ENCODE peak calls at places on chromosome 14, in nine cellular contexts. C, Z, K, F, I, N, T, O and M are unnamed samples.

GRCh38 chr14:77026166-77026929 is 2.2 kb downstream of the IRF2BPL start:
- DNase-seq in I (peak), O (peak), Z (no peak), N (peak), C (peak), F (no peak), T (peak), K (no peak), M (no peak)

GRCh38 chr14:52315355-52315718 is 1.2 kb downstream of the PTGER2 start:
- DNase-seq in O (no peak), I (peak), C (no peak), F (no peak), Z (no peak), T (no peak), N (no peak), K (no peak), M (no peak)

GRCh38 chr14:89912667-89913211 is 41.8 kb downstream of the EFCAB11 start:
- DNase-seq in O (no peak), T (no peak), N (no peak), K (no peak), F (no peak), Z (no peak), C (no peak), I (no peak), M (peak)

GRCh38 chr14:101361451-101362433 is 199.6 kb upstream of the DIO3 start:
- DNase-seq in O (no peak), C (no peak), N (no peak), T (peak), F (no peak), Z (no peak), K (peak), I (no peak), M (no peak)

GRCh38 chr14:37985826-37986470 is 221.8 kb upstream of the SSTR1 start:
- DNase-seq in O (no peak), T (no peak), Z (no peak), F (peak), N (no peak), I (peak), C (no peak), K (no peak), M (peak)

GRCh38 chr14:78752789-78753188 is 582.6 kb downstream of the NRXN3 start:
- DNase-seq in Z (no peak), T (no peak), K (no peak), N (no peak), F (no peak), O (no peak), I (no peak), C (no peak), M (peak)

GRCh38 chr14:94341654-94342333 is 18.7 kb upstream of the SERPINA6 start:
- DNase-seq in C (no peak), T (no peak), F (no peak), N (no peak), Z (no peak), K (no peak), I (no peak), O (no peak), M (no peak)

GRCh38 chr14:96978525-96979272 is 181.5 kb downstream of the VRK1 start:
- DNase-seq in C (no peak), O (no peak), F (no peak), T (no peak), K (no peak), I (no peak), Z (no peak), N (no peak), M (no peak)

GRCh38 chr14:92607702-92608429 is 94.3 kb downstream of the RIN3 start:
- DNase-seq in N (no peak), F (no peak), Z (no peak), C (no peak), K (no peak), I (no peak), T (no peak), O (no peak), M (no peak)

GRCh38 chr14:73851567-73852382 is at the start of gene PTGR2:
- DNase-seq in F (peak), Z (peak), I (peak), N (peak), O (peak), T (peak), K (peak), C (peak), M (peak)

GRCh38 chr14:88535149-88535548 is 19.7 kb downstream of the PTPN21 start:
- DNase-seq in C (no peak), Z (no peak), T (no peak), F (no peak), K (no peak), O (no peak), I (no peak), N (no peak), M (peak)

GRCh38 chr14:91946313-91947195 is 940 bp downstream of the FBLN5 start:
- DNase-seq in C (no peak), K (no peak), I (no peak), F (no peak), Z (no peak), T (no peak), N (no peak), O (peak), M (no peak)

GRCh38 chr14:22532345-22533056 is 56.5 kb downstream of the DAD1 start:
- DNase-seq in Z (no peak), T (no peak), F (no peak), O (no peak), K (no peak), I (no peak), N (no peak), C (no peak), M (no peak)
- TF ChIP-seq POLR2A in Z (peak), T (no peak), F (no peak), O (no peak), K (no peak), I (no peak), N (no peak), C (no peak), M (no peak)

GRCh38 chr14:100359881-100360280 is 36.7 kb downstream of the SLC25A47 start:
- DNase-seq in K (no peak), O (no peak), I (no peak), F (no peak), T (no peak), N (no peak), Z (no peak), C (no peak), M (no peak)
- TF ChIP-seq POLR2AphosphoS5 in K (no peak), O (no peak), I (no peak), F (no peak), T (no peak), N (no peak), Z (no peak), C (no peak), M (no peak)

GRCh38 chr14:22836301-22837058 is at the start of gene MMP14:
- DNase-seq in C (peak), I (peak), F (no peak), O (peak), K (peak), Z (no peak), N (peak), T (peak), M (peak)
- TF ChIP-seq POLR2A in C (no peak), I (no peak), F (no peak), O (peak), K (peak), Z (no peak), N (no peak), T (peak), M (peak)

GRCh38 chr14:104752338-104752734 is 611 bp upstream of the SIVA1 start:
- DNase-seq in K (no peak), T (no peak), F (no peak), C (no peak), Z (no peak), I (no peak), O (no peak), N (no peak), M (no peak)
- TF ChIP-seq POLR2AphosphoS5 in K (no peak), T (no peak), F (peak), C (no peak), Z (peak), I (no peak), O (no peak), N (no peak), M (no peak)

DNA sequence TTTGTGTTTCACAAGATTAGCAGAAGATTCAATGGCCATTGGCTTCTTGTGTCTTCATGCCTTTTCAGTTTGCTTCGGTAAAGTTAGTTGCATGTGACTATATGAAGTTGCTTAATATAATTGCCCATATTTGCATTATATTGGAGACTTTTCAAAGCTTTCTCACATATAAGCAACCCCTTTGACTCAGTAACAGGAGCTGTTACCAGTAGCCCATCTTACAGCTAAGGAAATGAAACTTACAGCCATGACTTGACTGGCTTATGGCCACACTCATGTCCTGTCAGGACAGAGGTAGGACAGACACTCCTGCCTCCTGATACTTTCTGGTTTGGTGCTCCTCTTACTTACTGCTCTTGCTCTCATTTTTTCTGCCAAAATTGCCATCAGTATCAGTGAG is 1082.1 kb downstream of the BCL11B start:
- DNase-seq in I (no peak), K (no peak), Z (no peak), T (no peak), C (no peak), N (no peak), F (no peak), O (no peak), M (no peak)
- TF ChIP-seq POLR2A in I (no peak), K (no peak), Z (no peak), T (no peak), C (no peak), N (no peak), F (no peak), O (no peak), M (no peak)

DNA sequence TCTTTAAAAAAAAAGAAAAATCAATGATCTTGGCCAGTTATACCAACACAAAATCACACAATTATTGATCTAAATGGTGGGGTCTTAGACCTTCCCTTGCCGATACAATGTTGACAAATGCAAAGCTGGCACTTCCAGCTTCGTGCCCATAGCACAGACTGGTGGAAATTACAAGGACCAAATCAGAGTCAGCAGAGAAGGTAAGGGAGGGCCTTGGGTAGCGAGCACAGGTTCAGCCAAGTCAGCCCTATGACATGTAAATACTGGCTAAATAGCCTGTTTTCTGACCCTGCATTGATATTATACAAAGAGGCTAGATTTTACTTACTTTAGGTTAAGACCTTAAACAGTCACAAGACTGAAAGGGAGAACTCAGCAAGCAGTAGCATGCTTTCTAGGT is 30.3 kb upstream of the WDR89 start:
- DNase-seq in K (no peak), T (no peak), F (no peak), I (no peak), C (no peak), N (no peak), Z (no peak), O (no peak), M (no peak)
- TF ChIP-seq POLR2AphosphoS5 in K (no peak), T (no peak), F (no peak), I (no peak), C (no peak), N (no peak), Z (no peak), O (no peak), M (no peak)

DNA sequence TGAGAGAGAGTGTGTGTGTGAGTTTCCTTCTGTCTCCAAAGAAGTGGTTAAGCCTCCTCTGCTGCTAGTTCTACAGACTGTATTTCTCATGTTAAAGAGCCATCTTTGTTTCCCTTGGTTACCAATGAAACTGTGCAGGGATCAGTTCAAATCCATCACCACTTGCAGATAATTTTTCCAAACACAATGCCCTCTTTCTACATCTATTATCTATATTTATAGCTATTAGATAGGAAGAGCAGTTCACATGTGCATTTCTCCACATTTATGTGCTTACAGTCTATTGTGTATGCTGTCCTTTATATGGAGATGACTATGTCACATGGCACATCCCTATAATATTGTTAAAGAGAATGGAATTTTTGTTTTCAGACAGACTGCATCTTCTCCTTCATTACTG is 2.2 kb upstream of the DAAM1 start:
- DNase-seq in F (no peak), O (no peak), I (no peak), K (no peak), N (no peak), T (no peak), Z (no peak), C (no peak), M (no peak)
- TF ChIP-seq POLR2A in F (no peak), O (no peak), I (no peak), K (no peak), N (no peak), T (no peak), Z (no peak), C (no peak), M (no peak)

DNA sequence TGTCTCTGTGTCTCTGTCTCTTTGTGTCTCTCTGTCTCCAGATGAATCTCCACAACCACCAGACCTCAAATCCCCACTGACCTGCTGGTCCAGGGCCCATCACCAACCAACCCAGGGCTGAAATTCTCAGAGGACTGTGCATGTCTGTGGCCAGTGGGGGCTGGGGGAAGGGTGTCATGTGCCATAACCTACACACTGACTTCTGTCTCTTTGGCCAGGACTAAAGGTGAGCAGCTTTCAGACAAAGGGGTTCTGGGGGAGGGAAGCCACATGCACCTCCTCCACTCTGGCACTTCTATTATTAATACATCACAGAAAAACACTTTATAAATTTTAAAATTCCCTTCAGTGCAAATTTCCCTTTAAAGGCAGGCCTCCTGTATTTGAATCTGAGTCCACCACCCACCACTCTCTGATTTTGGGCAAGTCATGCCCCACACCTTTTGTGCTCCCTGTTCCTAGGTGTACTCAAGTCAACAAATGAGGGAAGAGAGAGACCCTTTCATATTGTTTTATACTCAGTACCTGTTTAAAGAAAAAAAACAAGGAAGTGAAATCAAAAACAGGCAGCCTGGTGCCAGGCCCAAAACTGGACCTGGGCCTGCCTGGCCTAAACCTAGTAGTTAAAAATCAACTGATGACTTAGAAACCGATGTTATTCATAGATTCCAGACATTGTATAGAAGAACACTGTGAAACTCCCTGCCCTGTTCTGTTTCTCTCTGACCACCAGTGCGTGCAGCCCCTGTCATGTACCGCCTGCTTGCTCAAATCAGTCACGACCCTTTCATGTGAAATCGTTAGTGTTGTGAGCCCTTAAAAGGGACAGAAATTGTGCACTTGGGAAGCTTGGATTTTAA is 80.2 kb downstream of the TUNAR start:
- DNase-seq in I (no peak), C (no peak), T (no peak), N (no peak), K (no peak), Z (no peak), O (no peak), F (no peak), M (no peak)
- TF ChIP-seq POLR2AphosphoS5 in I (no peak), C (no peak), T (no peak), N (no peak), K (no peak), Z (no peak), O (no peak), F (no peak), M (no peak)

GRCh38 chr14:99479903-99480855 is 480 bp downstream of the SETD3 start:
- DNase-seq in Z (peak), I (peak), O (no peak), F (peak), C (peak), K (peak), T (peak), N (peak), M (peak)
- TF ChIP-seq POLR2A in Z (peak), I (no peak), O (no peak), F (no peak), C (no peak), K (peak), T (no peak), N (peak), M (peak)

DNA sequence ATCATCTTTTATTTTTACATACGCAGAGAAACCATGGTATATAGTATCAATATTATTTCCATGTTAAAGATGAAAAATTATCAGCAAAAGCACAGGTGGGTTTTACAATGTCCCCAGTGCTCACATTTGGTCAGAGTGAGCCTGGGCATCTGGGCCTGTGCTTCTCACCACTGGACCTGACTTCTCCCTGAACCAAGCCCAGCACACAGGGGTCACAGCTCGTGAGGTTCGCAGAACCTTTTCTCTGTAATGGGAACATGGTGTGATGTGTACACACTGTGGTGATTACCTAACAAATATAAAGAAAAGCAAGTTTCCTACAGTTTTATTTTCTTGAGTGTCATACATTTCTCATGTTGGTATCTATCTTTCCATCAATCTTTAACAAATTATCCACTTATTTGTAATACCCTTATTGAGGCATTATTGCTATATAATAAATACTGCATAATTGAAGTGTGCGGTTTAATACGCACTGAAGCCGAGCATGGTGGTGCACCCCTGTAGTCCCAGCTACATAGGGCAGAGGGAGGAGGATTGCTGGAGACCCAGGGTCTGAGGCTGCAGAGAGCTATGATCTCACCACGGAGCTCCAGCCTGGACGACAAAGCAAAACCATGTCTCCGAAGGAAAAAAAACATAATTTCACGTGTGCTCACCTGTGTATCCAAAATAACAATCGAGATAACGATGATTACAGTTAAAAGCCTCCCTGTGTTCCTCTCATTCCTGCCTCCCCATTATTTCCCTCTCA is 743.2 kb downstream of the TMEM121 start:
- DNase-seq in O (no peak), I (no peak), K (no peak), F (no peak), N (no peak), T (no peak), Z (no peak), C (no peak), M (no peak)
- TF ChIP-seq POLR2AphosphoS5 in O (no peak), I (no peak), K (no peak), F (no peak), N (no peak), T (no peak), Z (peak), C (no peak), M (no peak)